ENCODE peak calls at places on chromosomes 7 and 10, in nine cellular contexts. D, U, T, S, Q, K, I, V and R are unnamed samples.

GRCh38 chr10:13773043-13773442 is 186.3 kb downstream of the PRPF18 start:
- DNase-seq in D (no peak), U (no peak), T (no peak), S (no peak), Q (no peak), K (no peak), I (no peak), V (no peak), R (no peak)

GRCh38 chr7:12674861-12675260 is 12.6 kb upstream of the ARL4A start:
- DNase-seq in D (no peak), U (no peak), T (no peak), S (no peak), Q (no peak), K (no peak), I (peak), V (peak), R (peak)

GRCh38 chr10:51524041-51524440 is 175.4 kb downstream of the CSTF2T start:
- DNase-seq in D (no peak), U (no peak), T (no peak), S (peak), Q (no peak), K (no peak), I (no peak), V (no peak), R (no peak)

GRCh38 chr10:34403512-34403911 is 411.6 kb downstream of the PARD3 start:
- DNase-seq in D (no peak), U (no peak), T (no peak), S (peak), Q (no peak), K (no peak), I (peak), V (no peak), R (no peak)

GRCh38 chr7:100038326-100038725 is 11.2 kb upstream of the ZSCAN21 start:
- DNase-seq in D (no peak), U (no peak), T (no peak), S (no peak), Q (no peak), K (no peak), I (no peak), V (no peak), R (no peak)

GRCh38 chr7:85573849-85574248 is 387.0 kb upstream of the SEMA3D start:
- DNase-seq in D (no peak), U (no peak), T (no peak), S (no peak), Q (no peak), K (no peak), I (no peak), V (no peak), R (no peak)

GRCh38 chr7:142030294-142030693 is 34.6 kb downstream of the MGAM start:
- DNase-seq in D (no peak), U (no peak), T (no peak), S (no peak), Q (no peak), K (no peak), I (peak), V (no peak), R (no peak)

GRCh38 chr10:43623351-43623750 is 17.1 kb downstream of the ZNF485 start:
- DNase-seq in D (no peak), U (no peak), T (no peak), S (no peak), Q (no peak), K (no peak), I (no peak), V (no peak), R (no peak)

GRCh38 chr10:115931301-115931700 is 341.7 kb downstream of the GFRA1 start:
- DNase-seq in D (no peak), U (no peak), T (no peak), S (no peak), Q (no peak), K (no peak), I (no peak), V (no peak), R (no peak)

GRCh38 chr7:41425926-41426325 is 277.0 kb downstream of the INHBA start:
- DNase-seq in D (no peak), U (no peak), T (no peak), S (peak), Q (no peak), K (no peak), I (no peak), V (no peak), R (peak)

GRCh38 chr7:5425507-5426225 is 2.0 kb upstream of the TNRC18 start:
- DNase-seq in D (peak), U (peak), T (peak), S (peak), Q (peak), K (peak), I (peak), V (peak), R (peak)

GRCh38 chr10:80166581-80167470 is 34.3 kb downstream of the PLAC9 start:
- DNase-seq in D (no peak), U (no peak), T (no peak), S (no peak), Q (no peak), K (no peak), I (no peak), V (no peak), R (no peak)

GRCh38 chr7:45598697-45599520 is 24.7 kb downstream of the ADCY1 start:
- DNase-seq in D (no peak), U (peak), T (no peak), S (no peak), Q (no peak), K (no peak), I (no peak), V (no peak), R (no peak)

GRCh38 chr10:131425752-131426529 is 114.4 kb upstream of the TCERG1L start:
- DNase-seq in D (no peak), U (no peak), T (no peak), S (no peak), Q (no peak), K (no peak), I (no peak), V (no peak), R (no peak)

GRCh38 chr7:34837826-34838225 is 179.8 kb downstream of the NPSR1 start:
- DNase-seq in D (no peak), U (no peak), T (no peak), S (no peak), Q (no peak), K (no peak), I (peak), V (no peak), R (peak)

GRCh38 chr10:62054408-62054807 is 152.9 kb downstream of the ARID5B start:
- DNase-seq in D (no peak), U (no peak), T (no peak), S (no peak), Q (no peak), K (no peak), I (no peak), V (no peak), R (no peak)

GRCh38 chr7:30241767-30242166 is 42.6 kb upstream of the ZNRF2 start:
- DNase-seq in D (no peak), U (no peak), T (no peak), S (no peak), Q (no peak), K (no peak), I (no peak), V (no peak), R (no peak)

GRCh38 chr7:137619181-137619580 is 227.6 kb downstream of the DGKI start:
- DNase-seq in D (no peak), U (no peak), T (no peak), S (no peak), Q (no peak), K (no peak), I (no peak), V (no peak), R (no peak)

GRCh38 chr7:132440126-132440525 is 136.1 kb downstream of the PLXNA4 start:
- DNase-seq in D (no peak), U (no peak), T (no peak), S (no peak), Q (no peak), K (no peak), I (no peak), V (no peak), R (no peak)

GRCh38 chr7:110645060-110645459 is 445.9 kb upstream of the LRRN3 start:
- DNase-seq in D (no peak), U (no peak), T (no peak), S (no peak), Q (no peak), K (no peak), I (no peak), V (no peak), R (no peak)

GRCh38 chr10:78738861-78739260 is 329.9 kb upstream of the ZMIZ1 start:
- DNase-seq in D (no peak), U (no peak), T (no peak), S (no peak), Q (no peak), K (no peak), I (no peak), V (no peak), R (no peak)
- TF ChIP-seq CTCF in D (no peak), U (no peak), T (no peak), S (no peak), Q (no peak), K (no peak), I (no peak), V (no peak), R (no peak)

GRCh38 chr10:60359066-60359465 is 30.6 kb downstream of the ANK3 start:
- DNase-seq in D (no peak), U (no peak), T (no peak), S (no peak), Q (no peak), K (no peak), I (no peak), V (no peak), R (no peak)
- H3K27ac ChIP-seq in D (no peak), U (no peak), T (no peak), S (no peak), Q (no peak), K (no peak), I (no peak), V (no peak), R (no peak)

DNA sequence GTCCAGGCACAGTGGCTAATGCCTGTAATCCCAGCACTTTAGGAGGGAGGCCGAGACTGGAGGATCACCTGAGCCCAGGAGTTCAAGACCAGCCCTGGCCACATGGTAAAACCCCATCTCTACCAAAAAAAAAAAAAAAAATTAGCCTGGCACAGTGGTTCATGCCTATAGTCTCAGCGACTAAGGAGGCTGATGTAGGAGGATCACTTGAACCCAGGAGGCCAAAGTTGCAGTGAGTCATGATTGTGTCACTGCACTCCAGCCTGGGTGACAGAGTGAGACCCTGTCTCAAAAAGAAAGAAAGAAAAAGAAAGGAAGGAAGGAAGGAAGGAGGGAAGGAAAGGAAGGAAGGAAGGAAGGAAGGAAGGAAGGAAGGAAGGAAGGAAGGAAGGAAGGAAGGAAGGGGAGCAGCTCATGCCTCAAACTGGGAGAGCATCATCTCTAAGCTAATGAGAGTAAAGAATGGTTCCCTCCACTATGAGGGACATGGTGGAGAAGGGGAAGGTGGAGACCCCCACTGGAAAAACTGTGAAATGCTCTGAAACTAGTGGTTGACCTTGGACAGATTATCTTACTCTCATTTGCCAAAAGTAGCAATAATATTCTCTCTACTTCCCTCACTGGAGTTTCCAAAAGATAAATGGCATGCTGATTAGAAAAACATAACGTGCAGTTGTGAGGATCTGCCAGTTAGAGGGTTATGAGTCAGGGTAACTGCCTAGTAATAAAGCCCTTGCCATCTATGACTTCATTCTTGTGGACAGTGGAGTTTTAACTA is 16.8 kb downstream of the GIMAP5 start:
- DNase-seq in D (no peak), U (no peak), T (no peak), S (no peak), Q (no peak), K (no peak), I (no peak), V (no peak), R (no peak)
- TF ChIP-seq CTCF in D (no peak), U (no peak), T (peak), S (no peak), Q (no peak), K (peak), I (no peak), V (no peak), R (no peak)

GRCh38 chr10:11539191-11539868 is 72.1 kb downstream of the USP6NL start:
- DNase-seq in D (no peak), U (no peak), T (no peak), S (no peak), Q (no peak), K (no peak), I (no peak), V (no peak), R (no peak)

GRCh38 chr10:11541296-11541695 is 70.2 kb downstream of the USP6NL start:
- DNase-seq in D (no peak), U (no peak), T (no peak), S (no peak), Q (no peak), K (no peak), I (no peak), V (no peak), R (no peak)

GRCh38 chr10:11536256-11536655 is 75.2 kb downstream of the USP6NL start:
- DNase-seq in D (no peak), U (no peak), T (no peak), S (no peak), Q (no peak), K (no peak), I (no peak), V (no peak), R (no peak)

GRCh38 chr10:11535376-11535959 is 76.0 kb downstream of the USP6NL start:
- DNase-seq in D (no peak), U (no peak), T (no peak), S (no peak), Q (no peak), K (no peak), I (no peak), V (no peak), R (no peak)

GRCh38 chr10:11538834-11539190 is 72.6 kb downstream of the USP6NL start:
- DNase-seq in D (no peak), U (no peak), T (no peak), S (no peak), Q (no peak), K (no peak), I (no peak), V (no peak), R (no peak)
- H3K27ac ChIP-seq in D (no peak), U (no peak), T (no peak), S (no peak), Q (no peak), K (no peak), I (no peak), V (no peak), R (no peak)